ENCODE peak calls at places on chromosomes 16 and 17, in five cellular contexts. I is IMR-90, K is left lung, W is fibroblast of lung, M is mesenchymal stem cell. Z is an unnamed sample. For H3K9me3 and H3K4me1, the result is how much of the 10 kb centered on the place peaks cover.

GRCh38 chr16:88560722-88561484 is 9.3 kb upstream of the ZC3H18 start:
- DNase-seq in W (peak), M (peak), I (peak), K (no peak), Z (no peak)

GRCh38 chr17:12667299-12667958 is 1.7 kb downstream of the MYOCD start:
- DNase-seq in I (peak), M (peak), K (no peak), W (peak), Z (no peak)

GRCh38 chr17:50668025-50668837 is 33.5 kb downstream of the ABCC3 start:
- DNase-seq in M (no peak), K (no peak), W (peak), I (peak), Z (no peak)

GRCh38 chr17:16477255-16477654 is 14.7 kb downstream of the LRRC75A start:
- DNase-seq in I (peak), W (peak), M (peak), K (no peak), Z (no peak)

GRCh38 chr17:31907342-31907975 is 6.0 kb upstream of the UTP6 start:
- DNase-seq in W (peak), K (no peak), I (peak), M (no peak), Z (no peak)

GRCh38 chr16:81645303-81645702 is 133.8 kb upstream of the PLCG2 start:
- DNase-seq in M (peak), K (no peak), W (peak), I (peak), Z (peak)

GRCh38 chr16:19929062-19929511 is 44.4 kb upstream of the GPRC5B start:
- DNase-seq in W (no peak), K (no peak), M (no peak), I (no peak), Z (no peak)

GRCh38 chr17:3415610-3416009 is 4.4 kb downstream of the OR3A3 start:
- DNase-seq in M (no peak), W (no peak), K (no peak), I (no peak), Z (no peak)

GRCh38 chr16:88026964-88027938 is 76.0 kb downstream of the BANP start:
- DNase-seq in K (peak), M (no peak), W (no peak), I (no peak), Z (no peak)

GRCh38 chr17:82848022-82848592 is 8.3 kb upstream of the ZNF750 start:
- DNase-seq in I (peak), K (peak), M (no peak), W (peak), Z (no peak)

GRCh38 chr17:39761861-39762496 is 24.2 kb downstream of the GRB7 start:
- DNase-seq in I (no peak), W (no peak), M (no peak), K (no peak), Z (no peak)

GRCh38 chr17:35773129-35773528 is 12.4 kb downstream of the C17orf50 start:
- DNase-seq in W (no peak), I (no peak), M (no peak), K (no peak), Z (no peak)

GRCh38 chr16:89670496-89671431 is 13.1 kb downstream of the SPATA33 start:
- DNase-seq in M (peak), K (peak), I (peak), W (peak), Z (no peak)

GRCh38 chr16:87407511-87408112 is 15.5 kb downstream of the MAP1LC3B start:
- DNase-seq in M (no peak), W (no peak), K (peak), I (no peak), Z (no peak)

GRCh38 chr17:78524870-78525510 is 52.2 kb downstream of the DNAH17 start:
- DNase-seq in M (no peak), K (peak), I (no peak), W (no peak), Z (no peak)

GRCh38 chr17:62880120-62880519 is 72.0 kb upstream of the MARCHF10 start:
- DNase-seq in K (no peak), I (no peak), M (no peak), W (no peak), Z (no peak)

GRCh38 chr16:12341966-12342365 is 365.4 kb downstream of the SNX29 start:
- DNase-seq in W (no peak), M (peak), I (peak), K (no peak), Z (no peak)

GRCh38 chr17:31269597-31269996 is 27.4 kb downstream of the OMG start:
- DNase-seq in K (no peak), I (peak), W (peak), M (peak), Z (peak)

GRCh38 chr17:79466562-79467350 is 144.1 kb downstream of the RBFOX3 start:
- DNase-seq in K (peak), I (no peak), M (no peak), W (no peak), Z (no peak)

GRCh38 chr17:79742951-79743476 is 12.3 kb downstream of the ENPP7 start:
- DNase-seq in K (peak), M (no peak), W (no peak), I (no peak), Z (no peak)

GRCh38 chr16:68645494-68646388 is 631 bp downstream of the CDH3 start:
- DNase-seq in W (no peak), K (peak), I (no peak), M (no peak), Z (no peak)

GRCh38 chr16:89599451-89599858 is 14.0 kb upstream of the DPEP1 start:
- DNase-seq in W (no peak), M (no peak), K (peak), I (no peak), Z (no peak)

GRCh38 chr17:77828749-77829539 is 129.6 kb upstream of the TNRC6C start:
- DNase-seq in W (no peak), I (no peak), K (peak), M (no peak), Z (peak)

GRCh38 chr16:3306078-3306477 is 781 bp downstream of the ZNF75A start:
- DNase-seq in W (no peak), M (no peak), I (no peak), K (no peak), Z (no peak)

GRCh38 chr16:3305109-3306068 is at the start of the genes TIGD7 and ZNF75A:
- DNase-seq in M (peak), I (peak), K (peak), W (peak), Z (peak)

DNA sequence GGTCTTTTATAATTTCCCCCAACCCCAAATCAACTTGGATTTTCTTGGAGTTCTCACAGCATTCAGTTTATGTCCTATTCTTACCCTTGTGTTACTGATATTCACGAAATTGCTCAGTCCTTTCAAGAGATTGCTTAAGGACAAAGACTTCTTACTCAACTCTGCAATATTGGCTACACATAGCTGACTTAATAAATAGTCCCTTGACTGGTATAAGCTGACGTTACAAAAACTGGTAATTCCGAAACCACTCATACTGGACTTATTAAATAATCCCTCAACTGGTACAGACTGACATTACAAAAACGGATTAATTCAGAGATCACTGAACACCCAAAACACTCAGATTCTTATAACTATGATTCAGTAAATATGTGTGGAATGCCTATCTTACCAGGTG is 860 bp downstream of the TIGD7 start:
- DNase-seq in I (peak), W (peak), M (peak), K (no peak), Z (no peak)
- H3K9me3 ChIP-seq in I (under half), W (under half), M (half or more), K (half or more), Z (half or more)

GRCh38 chr16:31525113-31525512 is 2.6 kb upstream of the AHSP start:
- DNase-seq in K (no peak), M (no peak), W (no peak), I (no peak), Z (no peak)
- H3K4me1 ChIP-seq in K (under half), M (under half), W (under half), I (under half), Z (under half)

DNA sequence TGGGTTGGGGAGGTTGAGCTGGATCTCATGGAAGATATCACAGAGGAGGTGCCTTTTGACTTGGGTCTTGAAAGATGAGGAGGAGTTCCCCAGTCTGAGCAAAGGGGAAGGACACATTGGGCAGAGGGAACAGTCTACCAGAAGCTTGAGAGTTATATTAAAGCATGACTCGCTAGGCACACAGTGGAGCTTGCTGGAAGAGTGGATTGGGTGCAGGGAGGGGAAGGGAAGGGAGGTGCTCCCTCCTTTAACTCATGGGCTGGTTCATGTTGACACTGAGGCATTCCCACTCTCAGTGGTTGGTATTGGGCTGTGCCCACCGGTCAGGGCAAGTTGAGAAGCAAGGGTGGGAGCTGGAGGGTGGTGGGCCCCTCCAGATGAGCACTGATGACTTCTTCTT is 5.9 kb downstream of the TMEM98 start:
- DNase-seq in I (peak), M (no peak), W (no peak), K (no peak), Z (no peak)
- H3K4me3 ChIP-seq in I (no peak), M (no peak), W (no peak), K (no peak), Z (no peak)

DNA sequence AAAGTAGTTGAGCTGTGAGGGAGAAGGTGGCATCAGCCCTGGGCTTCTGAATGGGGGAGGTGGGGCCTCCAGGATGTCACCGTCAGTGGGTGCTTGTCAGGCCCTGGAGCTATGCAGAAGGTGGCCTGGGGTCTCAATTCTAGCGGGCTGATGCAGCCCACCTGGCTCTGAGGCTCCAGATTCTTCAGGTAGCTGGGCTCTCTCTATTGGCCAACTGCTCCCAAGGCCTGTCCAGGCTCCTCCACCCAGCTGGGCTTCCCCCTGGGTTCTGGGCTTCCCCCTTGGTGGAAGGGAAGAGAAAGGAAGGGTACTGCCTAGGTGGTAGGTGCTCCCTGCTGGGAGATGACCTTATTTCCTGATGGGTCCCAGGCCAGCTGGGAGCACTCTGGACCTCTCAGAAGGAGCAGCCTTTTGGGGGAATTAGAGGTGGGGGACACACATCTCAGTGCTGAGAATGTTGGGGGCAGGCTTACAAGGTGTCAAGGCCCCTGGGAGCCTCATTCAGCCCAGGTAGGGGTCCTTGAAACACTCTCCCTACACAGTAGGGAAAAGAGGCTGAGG is 1728.3 kb downstream of the TP53TG3F start:
- DNase-seq in M (no peak), I (no peak), W (no peak), K (no peak), Z (no peak)
- H3K9me3 ChIP-seq in M (under half), I (under half), W (under half), K (under half), Z (under half)

GRCh38 chr16:65523258-65523950 is 401.5 kb upstream of the CDH11 start:
- DNase-seq in W (no peak), M (no peak), K (no peak), I (no peak), Z (no peak)
- H3K4me1 ChIP-seq in W (under half), M (under half), K (under half), I (under half), Z (under half)

GRCh38 chr16:21652451-21652850 is at the start of gene IGSF6:
- DNase-seq in I (no peak), W (no peak), M (no peak), K (no peak), Z (no peak)
- H3K4me3 ChIP-seq in I (no peak), W (no peak), M (no peak), K (peak), Z (no peak)

GRCh38 chr17:48453447-48453846 is 23.4 kb upstream of the SKAP1 start:
- DNase-seq in W (no peak), K (no peak), I (no peak), M (no peak), Z (no peak)
- H3K9me3 ChIP-seq in W (under half), K (under half), I (under half), M (under half), Z (under half)

GRCh38 chr16:50928065-50928464 is 186.2 kb downstream of the CYLD start:
- DNase-seq in K (no peak), M (no peak), I (no peak), W (no peak), Z (no peak)
- H3K4me1 ChIP-seq in K (under half), M (under half), I (under half), W (under half), Z (under half)

GRCh38 chr16:57045694-57046381 is 46.5 kb upstream of the CPNE2 start:
- DNase-seq in I (peak), M (peak), W (peak), K (no peak), Z (peak)

GRCh38 chr16:57043248-57043647 is 49.1 kb upstream of the CPNE2 start:
- DNase-seq in M (no peak), W (no peak), I (no peak), K (no peak), Z (no peak)

GRCh38 chr16:57048095-57048494 is 44.3 kb upstream of the CPNE2 start:
- DNase-seq in I (no peak), K (no peak), W (no peak), M (no peak), Z (no peak)

GRCh38 chr16:57042157-57043111 is 49.9 kb upstream of the CPNE2 start:
- DNase-seq in I (peak), M (no peak), K (no peak), W (no peak), Z (no peak)

DNA sequence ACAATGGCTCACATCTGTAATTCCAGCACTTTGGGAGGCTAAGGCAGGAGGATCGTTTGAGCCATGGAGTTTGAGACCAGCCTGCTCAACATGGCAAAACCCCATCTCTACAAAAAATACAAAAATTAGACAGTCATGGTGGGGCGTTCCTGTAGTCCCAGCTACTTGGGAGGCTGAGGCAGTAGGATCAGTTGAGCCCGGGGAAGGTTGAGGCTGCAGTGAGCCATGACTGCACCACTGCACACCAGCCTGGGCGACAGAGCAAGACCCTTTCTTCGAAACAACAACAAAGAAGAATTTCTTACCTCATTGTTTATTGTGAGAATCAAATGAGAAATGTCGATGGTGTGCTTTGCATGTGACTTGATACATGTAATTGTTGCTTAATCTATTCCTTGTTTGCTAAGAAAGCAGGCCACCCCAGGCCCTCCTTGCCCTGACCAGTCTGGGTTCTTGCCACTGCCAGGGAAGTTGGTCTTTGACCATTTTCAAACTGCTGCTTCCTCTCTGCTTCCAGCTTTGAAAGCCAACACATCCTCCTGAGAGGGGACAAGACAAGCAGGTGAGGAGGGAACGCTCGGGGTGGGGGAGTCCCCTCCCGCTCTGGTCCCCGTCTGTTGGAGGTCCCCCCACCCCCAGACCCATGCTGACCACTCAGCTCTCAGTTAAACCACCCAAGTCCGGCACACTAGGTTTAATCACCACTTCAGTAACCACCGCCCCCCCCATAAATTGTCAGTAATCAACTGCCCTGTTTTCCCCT is 47.3 kb upstream of the CPNE2 start:
- DNase-seq in W (peak), K (no peak), I (peak), M (peak), Z (no peak)
- H3K4me3 ChIP-seq in W (no peak), K (no peak), I (no peak), M (no peak), Z (peak)

Z was measured in ascending aorta.